ENCODE peak calls at places on chromosomes 3 and 15, in ten cellular contexts. O is heart left ventricle; U is A673; P is Peyer's patch; W is upper lobe of left lung; Q is A549; L is fibroblast of lung; G is naive thymus-derived CD4-positive, alpha-beta T cell; I is tibial artery; B is suprapubic skin. V is an unnamed sample. For H3K9me3, the result is how much of the 10 kb centered on the place peaks cover.

GRCh38 chr3:141649871-141650270 is 88.2 kb upstream of the RNF7 start:
- DNase-seq in O (no peak), U (no peak), P (no peak), W (no peak), Q (no peak), L (no peak), G (no peak), I (no peak), B (no peak), V (no peak)

GRCh38 chr3:151918253-151919029 is 45.0 kb downstream of the SUCNR1 start:
- DNase-seq in O (no peak), U (peak), P (no peak), W (no peak), Q (peak), L (peak), G (peak), I (no peak), B (no peak), V (no peak)

GRCh38 chr3:120473896-120474675 is 23.3 kb upstream of the FSTL1 start:
- DNase-seq in O (no peak), U (no peak), P (no peak), W (no peak), Q (no peak), L (no peak), G (no peak), I (no peak), B (no peak), V (no peak)

GRCh38 chr3:88824646-88825303 is 282.6 kb upstream of the EPHA3 start:
- DNase-seq in O (no peak), U (peak), P (no peak), W (no peak), Q (no peak), L (peak), G (no peak), I (no peak), B (no peak), V (no peak)

GRCh38 chr3:48394391-48394790 is 22.4 kb downstream of the FBXW12 start:
- DNase-seq in O (no peak), U (no peak), P (no peak), W (no peak), Q (no peak), L (no peak), G (no peak), I (no peak), B (no peak), V (no peak)

GRCh38 chr3:40057077-40057476 is 247.7 kb downstream of the MYRIP start:
- DNase-seq in O (no peak), U (no peak), P (no peak), W (no peak), Q (no peak), L (no peak), G (no peak), I (no peak), B (no peak), V (no peak)

GRCh38 chr3:114444216-114444615 is 150.4 kb downstream of the TIGIT start:
- DNase-seq in O (no peak), U (no peak), P (no peak), W (no peak), Q (no peak), L (no peak), G (no peak), I (no peak), B (no peak), V (no peak)

GRCh38 chr15:67906382-67906781 is 66.5 kb upstream of the RNU6-1 start:
- DNase-seq in O (no peak), U (no peak), P (no peak), W (no peak), Q (peak), L (peak), G (no peak), I (no peak), B (no peak), V (no peak)

GRCh38 chr3:32973982-32974381 is 22.5 kb downstream of the CCR4 start:
- DNase-seq in O (no peak), U (no peak), P (no peak), W (no peak), Q (no peak), L (peak), G (no peak), I (no peak), B (no peak), V (no peak)

GRCh38 chr3:39166134-39166710 is 12.8 kb upstream of the CSRNP1 start:
- DNase-seq in O (no peak), U (peak), P (no peak), W (no peak), Q (peak), L (peak), G (no peak), I (no peak), B (no peak), V (no peak)

GRCh38 chr3:32296251-32297204 is 58.0 kb downstream of the CMTM8 start:
- DNase-seq in O (peak), U (peak), P (peak), W (no peak), Q (peak), L (peak), G (peak), I (peak), B (peak), V (peak)

GRCh38 chr3:187743195-187744141 is 1.8 kb downstream of the BCL6 start:
- DNase-seq in O (peak), U (peak), P (peak), W (peak), Q (peak), L (peak), G (peak), I (peak), B (peak), V (peak)

GRCh38 chr3:56790016-56790950 is 11.5 kb downstream of the ARHGEF3 start:
- DNase-seq in O (peak), U (no peak), P (no peak), W (no peak), Q (no peak), L (no peak), G (peak), I (no peak), B (no peak), V (no peak)

GRCh38 chr3:41464401-41464800 is 265.1 kb downstream of the CTNNB1 start:
- DNase-seq in O (no peak), U (no peak), P (no peak), W (no peak), Q (no peak), L (peak), G (no peak), I (no peak), B (no peak), V (no peak)

GRCh38 chr15:62482715-62483429 is 317.8 kb upstream of the C2CD4B start:
- DNase-seq in O (no peak), U (peak), P (no peak), W (no peak), Q (peak), L (no peak), G (no peak), I (no peak), B (no peak), V (no peak)

GRCh38 chr15:66476535-66476934 is 21.0 kb downstream of the SNAPC5 start:
- DNase-seq in O (no peak), U (no peak), P (no peak), W (no peak), Q (no peak), L (no peak), G (no peak), I (no peak), B (no peak), V (no peak)

GRCh38 chr3:41169038-41169437 is 30.3 kb upstream of the CTNNB1 start:
- DNase-seq in O (no peak), U (no peak), P (no peak), W (no peak), Q (no peak), L (no peak), G (no peak), I (no peak), B (no peak), V (no peak)

GRCh38 chr3:143510601-143511000 is 337.7 kb downstream of the SLC9A9 start:
- DNase-seq in O (no peak), U (no peak), P (no peak), W (no peak), Q (no peak), L (no peak), G (no peak), I (no peak), B (no peak), V (no peak)

GRCh38 chr15:66569461-66570137 is 3.8 kb upstream of the LCTL start:
- DNase-seq in O (no peak), U (no peak), P (no peak), W (no peak), Q (no peak), L (no peak), G (no peak), I (no peak), B (peak), V (no peak)

GRCh38 chr3:125115640-125116039 is 59.8 kb upstream of the HEG1 start:
- DNase-seq in O (peak), U (no peak), P (no peak), W (no peak), Q (no peak), L (peak), G (no peak), I (no peak), B (no peak), V (no peak)

DNA sequence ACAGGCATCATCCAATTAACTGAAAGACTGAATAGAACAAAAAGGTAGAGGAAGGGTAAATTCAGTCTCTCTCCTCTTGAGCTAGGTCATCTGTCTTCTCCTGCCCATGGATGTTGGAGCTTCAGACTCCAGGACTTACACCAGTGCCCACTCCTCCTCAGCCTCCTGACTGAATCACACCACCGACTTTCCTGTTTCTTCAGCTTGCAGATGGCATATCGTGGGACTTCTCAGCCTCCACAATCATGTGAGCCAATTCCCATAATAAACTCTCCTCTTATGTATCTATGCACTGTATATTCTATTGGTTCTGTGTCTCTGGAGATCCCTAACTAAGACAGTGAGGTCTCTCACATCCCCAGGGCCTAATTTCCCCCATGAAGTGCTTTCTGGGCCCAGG is 140.4 kb downstream of the CD47 start:
- DNase-seq in O (no peak), U (no peak), P (no peak), W (no peak), Q (no peak), L (no peak), G (no peak), I (no peak), B (no peak), V (no peak)
- H3K9me3 ChIP-seq in O (under half), U (under half), P (under half), W (under half), Q (under half), L (under half), G (under half), I (under half), B (under half), V (under half)

GRCh38 chr15:22257047-22257667 is 176.8 kb downstream of the OR4M2 start:
- DNase-seq in O (peak), U (no peak), P (no peak), W (no peak), Q (peak), L (no peak), G (no peak), I (no peak), B (no peak), V (no peak)

GRCh38 chr15:22253676-22254408 is 173.5 kb downstream of the OR4M2 start:
- DNase-seq in O (no peak), U (no peak), P (no peak), W (no peak), Q (no peak), L (no peak), G (no peak), I (no peak), B (no peak), V (no peak)

GRCh38 chr15:22251422-22251821 is 171.1 kb downstream of the OR4M2 start:
- DNase-seq in O (no peak), U (no peak), P (no peak), W (no peak), Q (no peak), L (no peak), G (no peak), I (no peak), B (no peak), V (no peak)
- H3K9me3 ChIP-seq in O (under half), U (half or more), P (under half), W (under half), Q (under half), L (under half), G (under half), I (under half), B (under half), V (under half)

GRCh38 chr15:25092661-25093060 is 137.9 kb downstream of the SNRPN start:
- DNase-seq in O (no peak), U (no peak), P (no peak), W (no peak), Q (no peak), L (no peak), G (no peak), I (no peak), B (no peak), V (no peak)
- H3K9me3 ChIP-seq in O (half or more), U (under half), P (half or more), W (half or more), Q (under half), L (under half), G (under half), I (half or more), B (under half), V (under half)

GRCh38 chr15:79923068-79923514 is 26.3 kb upstream of the MTHFS start:
- DNase-seq in O (peak), U (peak), P (peak), W (peak), Q (peak), L (peak), G (no peak), I (peak), B (peak), V (peak)

GRCh38 chr15:79922512-79923067 is 25.8 kb upstream of the MTHFS start:
- DNase-seq in O (no peak), U (peak), P (no peak), W (no peak), Q (no peak), L (peak), G (no peak), I (no peak), B (no peak), V (no peak)

GRCh38 chr15:79916424-79916823 is 19.6 kb upstream of the MTHFS start:
- DNase-seq in O (no peak), U (no peak), P (no peak), W (no peak), Q (no peak), L (peak), G (no peak), I (no peak), B (no peak), V (no peak)

GRCh38 chr15:79919090-79919748 is 22.4 kb upstream of the MTHFS start:
- DNase-seq in O (no peak), U (no peak), P (no peak), W (peak), Q (no peak), L (no peak), G (no peak), I (no peak), B (no peak), V (no peak)

GRCh38 chr15:79919749-79920511 is 23.1 kb upstream of the MTHFS start:
- DNase-seq in O (no peak), U (no peak), P (no peak), W (no peak), Q (no peak), L (no peak), G (no peak), I (no peak), B (no peak), V (no peak)
- H3K9me3 ChIP-seq in O (half or more), U (under half), P (under half), W (under half), Q (half or more), L (under half), G (under half), I (half or more), B (half or more), V (under half)

DNA sequence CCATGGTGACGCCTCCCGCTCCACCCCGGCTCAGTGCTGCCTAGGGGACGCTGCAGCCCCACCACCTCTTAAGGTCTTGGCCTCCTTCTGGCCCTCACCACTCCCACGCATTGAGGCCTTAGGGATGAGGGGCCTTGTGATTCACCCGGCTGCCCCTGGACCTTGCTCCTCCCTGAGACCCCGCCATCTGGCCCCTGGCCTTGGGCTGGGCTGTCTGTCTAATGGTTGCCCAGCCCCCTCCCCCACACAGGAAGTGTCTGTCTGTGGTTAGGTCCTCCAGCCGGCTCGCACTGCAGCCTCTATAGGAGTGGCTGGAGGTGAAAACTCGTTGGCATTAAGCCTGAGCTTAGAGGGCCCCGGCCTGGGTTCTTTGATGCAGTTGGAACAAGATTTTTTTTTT is 21.5 kb upstream of the MTHFS start:
- DNase-seq in O (no peak), U (no peak), P (no peak), W (peak), Q (no peak), L (no peak), G (no peak), I (no peak), B (no peak), V (no peak)
- H3K9me3 ChIP-seq in O (half or more), U (half or more), P (under half), W (under half), Q (half or more), L (under half), G (under half), I (half or more), B (half or more), V (under half)

GRCh38 chr15:64580696-64581407 is 120.5 kb downstream of the ZNF609 start:
- DNase-seq in O (no peak), U (no peak), P (no peak), W (no peak), Q (no peak), L (no peak), G (no peak), I (no peak), B (no peak), V (no peak)

GRCh38 chr15:64581408-64581761 is 121.0 kb downstream of the ZNF609 start:
- DNase-seq in O (no peak), U (no peak), P (no peak), W (no peak), Q (no peak), L (no peak), G (no peak), I (no peak), B (no peak), V (no peak)

GRCh38 chr15:64583983-64584382 is 123.6 kb downstream of the ZNF609 start:
- DNase-seq in O (no peak), U (no peak), P (no peak), W (no peak), Q (no peak), L (no peak), G (no peak), I (no peak), B (no peak), V (no peak)

GRCh38 chr15:64583519-64583918 is 123.1 kb downstream of the ZNF609 start:
- DNase-seq in O (no peak), U (no peak), P (no peak), W (no peak), Q (no peak), L (no peak), G (peak), I (no peak), B (no peak), V (no peak)

DNA sequence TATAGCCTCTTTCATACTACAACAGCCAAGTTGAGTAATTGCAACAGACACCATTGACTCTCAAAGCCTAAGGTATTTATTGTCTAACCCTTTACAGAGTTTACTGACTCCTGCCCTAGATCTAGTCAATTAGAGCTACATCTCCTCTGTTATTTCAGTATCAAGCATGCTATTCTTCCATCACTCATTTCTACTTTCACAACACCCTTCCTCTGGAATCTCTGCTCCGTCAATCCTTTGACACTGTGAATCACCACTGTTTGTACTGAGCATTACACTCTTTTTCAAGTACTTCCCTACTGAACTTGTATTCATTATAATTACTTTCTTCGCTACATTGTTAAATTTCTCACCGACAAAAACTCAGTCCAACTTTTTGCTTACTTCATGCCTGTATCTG is 121.8 kb downstream of the ZNF609 start:
- DNase-seq in O (no peak), U (no peak), P (no peak), W (no peak), Q (no peak), L (no peak), G (no peak), I (no peak), B (no peak), V (no peak)
- H3K9me3 ChIP-seq in O (under half), U (under half), P (under half), W (under half), Q (under half), L (under half), G (under half), I (under half), B (under half), V (under half)

DNA sequence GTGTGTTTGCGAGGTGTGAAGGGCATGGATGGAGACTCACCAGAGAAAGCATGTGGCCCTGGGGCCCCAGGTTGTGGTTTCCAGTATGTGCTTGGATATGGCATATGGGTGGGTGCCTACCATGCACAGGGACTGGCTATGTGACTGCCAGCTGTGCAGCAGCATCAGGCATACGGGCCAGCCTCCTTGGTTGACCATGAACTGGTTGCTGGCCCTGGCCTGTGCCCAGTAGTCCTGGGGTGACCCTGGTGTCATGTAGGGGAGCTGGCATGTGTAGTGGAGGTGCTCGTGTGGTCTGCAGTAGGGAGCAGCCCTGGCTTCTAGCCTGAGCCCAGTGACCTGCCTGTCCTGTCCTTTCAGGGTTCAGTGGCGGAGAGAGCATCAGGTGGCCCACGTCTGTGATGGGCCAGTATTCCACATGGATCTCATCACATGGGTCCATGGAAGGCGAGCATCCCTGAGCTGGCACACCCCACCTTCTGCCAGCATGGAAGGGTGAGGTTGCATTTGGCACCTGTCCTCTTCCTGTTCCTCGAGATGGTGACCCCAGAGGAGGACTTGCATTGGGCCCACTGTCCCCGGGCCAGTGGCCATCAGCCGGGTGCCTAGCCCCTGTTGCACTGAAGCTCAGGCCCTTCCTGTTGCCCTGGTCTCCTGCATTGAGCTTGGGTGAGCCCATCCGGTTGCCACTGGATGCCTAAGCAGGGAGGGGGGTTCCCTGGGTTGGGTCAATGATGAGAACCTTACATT is 229.0 kb downstream of the SNRPN start:
- DNase-seq in O (no peak), U (no peak), P (peak), W (peak), Q (no peak), L (no peak), G (no peak), I (peak), B (no peak), V (no peak)
- H3K9me3 ChIP-seq in O (under half), U (under half), P (under half), W (under half), Q (under half), L (under half), G (under half), I (half or more), B (under half), V (under half)

GRCh38 chr3:49671291-49672288 is 2.6 kb upstream of the APEH start:
- DNase-seq in O (peak), U (peak), P (peak), W (no peak), Q (peak), L (peak), G (peak), I (no peak), B (no peak), V (peak)

GRCh38 chr3:49674491-49674983 is 386 bp downstream of the APEH start:
- DNase-seq in O (no peak), U (no peak), P (no peak), W (no peak), Q (no peak), L (no peak), G (no peak), I (peak), B (peak), V (no peak)

GRCh38 chr3:49673131-49673714 is 928 bp upstream of the APEH start:
- DNase-seq in O (peak), U (no peak), P (no peak), W (no peak), Q (peak), L (no peak), G (no peak), I (no peak), B (peak), V (no peak)

GRCh38 chr3:49673715-49674490 is at the start of gene APEH:
- DNase-seq in O (peak), U (peak), P (peak), W (peak), Q (peak), L (peak), G (peak), I (peak), B (peak), V (peak)

DNA sequence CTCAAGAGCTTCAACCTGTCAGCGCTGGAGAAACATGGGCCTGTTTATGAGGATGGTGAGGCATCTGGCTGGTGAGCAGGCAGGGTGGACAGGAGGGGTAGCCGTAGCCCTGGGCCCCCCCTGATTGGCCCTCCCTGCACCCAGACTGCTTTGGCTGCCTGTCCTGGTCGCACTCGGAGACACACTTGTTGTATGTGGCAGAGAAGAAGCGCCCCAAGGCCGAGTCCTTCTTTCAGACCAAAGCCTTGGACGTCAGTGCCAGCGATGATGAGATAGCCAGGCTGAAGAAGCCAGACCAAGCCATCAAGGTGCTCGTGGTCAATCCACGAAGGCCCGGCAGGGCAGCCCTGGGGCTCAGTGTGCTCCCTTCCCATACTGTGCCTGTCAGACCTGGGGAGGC is 1.8 kb downstream of the APEH start:
- DNase-seq in O (no peak), U (no peak), P (no peak), W (no peak), Q (no peak), L (no peak), G (no peak), I (no peak), B (no peak), V (no peak)
- H3K9me3 ChIP-seq in O (under half), U (under half), P (under half), W (under half), Q (under half), L (under half), G (under half), I (under half), B (under half), V (under half)

V was measured in T-helper 17 cell.